ENCODE peak calls at places on chromosomes 12 and 14, in five cellular contexts. One of them, this sample, is unnamed.

GRCh38 chr14:80005561-80005960 is 205.7 kb downstream of the DIO2 start:
- DNase-seq in RWPE1: no peak
- DNase-seq in endothelial cell of umbilical vein: no peak
- DNase-seq in PC-3: no peak
- DNase-seq in kidney: no peak
- DNase-seq in this sample: no peak

GRCh38 chr14:69776875-69777453 is 10.0 kb downstream of the SRSF5 start:
- DNase-seq in RWPE1: no peak
- DNase-seq in endothelial cell of umbilical vein: no peak
- DNase-seq in PC-3: no peak
- DNase-seq in kidney: no peak
- DNase-seq in this sample: no peak

GRCh38 chr14:99566009-99566389 is 38.0 kb downstream of the CCDC85C start:
- DNase-seq in RWPE1: peak
- DNase-seq in endothelial cell of umbilical vein: peak
- DNase-seq in PC-3: peak
- DNase-seq in kidney: no peak
- DNase-seq in this sample: no peak

GRCh38 chr14:54814076-54814475 is 88.5 kb downstream of the GCH1 start:
- DNase-seq in RWPE1: no peak
- DNase-seq in endothelial cell of umbilical vein: no peak
- DNase-seq in PC-3: peak
- DNase-seq in kidney: no peak
- DNase-seq in this sample: no peak

GRCh38 chr14:95098984-95099599 is 58.2 kb downstream of the DICER1 start:
- DNase-seq in RWPE1: peak
- DNase-seq in endothelial cell of umbilical vein: peak
- DNase-seq in PC-3: peak
- DNase-seq in kidney: peak
- DNase-seq in this sample: no peak

GRCh38 chr12:131636940-131637750 is 73.7 kb upstream of the SFSWAP start:
- DNase-seq in RWPE1: no peak
- DNase-seq in endothelial cell of umbilical vein: no peak
- DNase-seq in PC-3: no peak
- DNase-seq in kidney: no peak
- DNase-seq in this sample: no peak

GRCh38 chr12:68122236-68122920 is 37.2 kb downstream of the IFNG start:
- DNase-seq in RWPE1: no peak
- DNase-seq in endothelial cell of umbilical vein: no peak
- DNase-seq in PC-3: no peak
- DNase-seq in kidney: no peak
- DNase-seq in this sample: no peak

GRCh38 chr12:106058256-106059182 is 80.2 kb downstream of the NUAK1 start:
- DNase-seq in RWPE1: no peak
- DNase-seq in endothelial cell of umbilical vein: no peak
- DNase-seq in PC-3: no peak
- DNase-seq in kidney: no peak
- DNase-seq in this sample: no peak

GRCh38 chr12:111450676-111451075 is 45.0 kb downstream of the SH2B3 start:
- DNase-seq in RWPE1: no peak
- DNase-seq in endothelial cell of umbilical vein: no peak
- DNase-seq in PC-3: no peak
- DNase-seq in kidney: no peak
- DNase-seq in this sample: no peak

GRCh38 chr12:238116-238515 is 24.2 kb upstream of the SLC6A12 start:
- DNase-seq in RWPE1: no peak
- DNase-seq in endothelial cell of umbilical vein: no peak
- DNase-seq in PC-3: no peak
- DNase-seq in kidney: no peak
- DNase-seq in this sample: no peak
- TF ChIP-seq CTCF in RWPE1: no peak
- TF ChIP-seq CTCF in endothelial cell of umbilical vein: no peak
- TF ChIP-seq CTCF in PC-3: no peak
- TF ChIP-seq CTCF in kidney: no peak
- TF ChIP-seq CTCF in this sample: no peak

DNA sequence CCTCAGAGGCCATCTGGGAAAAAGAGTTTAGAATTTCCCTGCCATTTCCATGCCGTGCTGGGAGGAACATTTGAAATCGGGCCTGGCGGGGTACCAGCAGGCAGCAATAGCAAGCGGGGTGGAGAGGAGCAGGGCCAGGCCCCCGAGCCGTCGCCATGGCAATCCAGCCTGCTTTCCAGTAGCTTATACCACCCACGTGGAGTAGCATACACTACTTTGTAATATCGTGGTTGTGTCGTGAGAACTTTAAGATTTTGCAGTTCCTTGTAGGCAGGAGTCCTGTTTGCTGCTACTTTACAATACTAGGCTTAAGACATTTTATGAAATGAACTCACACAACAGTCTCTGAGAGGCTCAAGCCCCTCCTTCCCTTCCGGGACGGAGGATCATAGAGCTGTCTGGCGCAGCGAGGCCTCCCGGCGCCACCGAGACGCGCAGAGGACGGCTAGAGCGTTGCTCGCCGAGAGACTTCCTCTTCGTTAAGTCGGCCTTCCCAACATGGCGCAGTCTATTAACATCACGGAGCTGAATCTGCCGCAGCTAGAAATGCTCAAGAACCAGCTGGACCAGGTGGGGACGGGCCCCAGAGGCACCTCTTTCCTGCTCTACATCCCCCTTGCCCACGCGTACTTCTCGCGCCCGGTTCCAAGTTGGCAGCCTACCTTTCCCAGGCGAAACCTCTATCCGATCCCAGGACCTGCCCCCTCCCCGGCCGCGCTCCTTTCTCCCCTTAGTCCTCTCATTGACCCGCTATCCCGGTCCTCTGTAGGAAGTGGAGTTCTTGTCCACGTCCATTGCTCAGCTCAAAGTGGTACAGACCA is at the start of gene PFDN5:
- DNase-seq in RWPE1: peak
- DNase-seq in endothelial cell of umbilical vein: peak
- DNase-seq in PC-3: peak
- DNase-seq in kidney: peak
- DNase-seq in this sample: peak
- TF ChIP-seq CTCF in RWPE1: no peak
- TF ChIP-seq CTCF in endothelial cell of umbilical vein: no peak
- TF ChIP-seq CTCF in PC-3: no peak
- TF ChIP-seq CTCF in kidney: no peak
- TF ChIP-seq CTCF in this sample: no peak

GRCh38 chr14:28113311-28113710 is 653.3 kb upstream of the FOXG1 start:
- DNase-seq in RWPE1: no peak
- DNase-seq in endothelial cell of umbilical vein: no peak
- DNase-seq in PC-3: no peak
- DNase-seq in kidney: no peak
- DNase-seq in this sample: no peak

GRCh38 chr14:28119849-28120248 is 646.7 kb upstream of the FOXG1 start:
- DNase-seq in RWPE1: no peak
- DNase-seq in endothelial cell of umbilical vein: no peak
- DNase-seq in PC-3: peak
- DNase-seq in kidney: no peak
- DNase-seq in this sample: no peak

GRCh38 chr14:28121512-28122297 is 644.9 kb upstream of the FOXG1 start:
- DNase-seq in RWPE1: no peak
- DNase-seq in endothelial cell of umbilical vein: no peak
- DNase-seq in PC-3: no peak
- DNase-seq in kidney: no peak
- DNase-seq in this sample: no peak

GRCh38 chr14:28116716-28117115 is 649.9 kb upstream of the FOXG1 start:
- DNase-seq in RWPE1: no peak
- DNase-seq in endothelial cell of umbilical vein: no peak
- DNase-seq in PC-3: no peak
- DNase-seq in kidney: no peak
- DNase-seq in this sample: no peak
- TF ChIP-seq CTCF in RWPE1: no peak
- TF ChIP-seq CTCF in endothelial cell of umbilical vein: no peak
- TF ChIP-seq CTCF in PC-3: peak
- TF ChIP-seq CTCF in kidney: no peak
- TF ChIP-seq CTCF in this sample: peak

GRCh38 chr12:8014836-8015235 is 17.7 kb upstream of the FOXJ2 start:
- DNase-seq in RWPE1: no peak
- DNase-seq in endothelial cell of umbilical vein: no peak
- DNase-seq in PC-3: no peak
- DNase-seq in kidney: no peak
- DNase-seq in this sample: no peak

GRCh38 chr12:8018666-8019581 is 13.6 kb upstream of the FOXJ2 start:
- DNase-seq in RWPE1: no peak
- DNase-seq in endothelial cell of umbilical vein: no peak
- DNase-seq in PC-3: no peak
- DNase-seq in kidney: no peak
- DNase-seq in this sample: no peak
- TF ChIP-seq CTCF in RWPE1: no peak
- TF ChIP-seq CTCF in endothelial cell of umbilical vein: no peak
- TF ChIP-seq CTCF in PC-3: no peak
- TF ChIP-seq CTCF in kidney: no peak
- TF ChIP-seq CTCF in this sample: no peak

GRCh38 chr12:47017901-47018479 is 61.4 kb upstream of the PCED1B start:
- DNase-seq in RWPE1: peak
- DNase-seq in endothelial cell of umbilical vein: no peak
- DNase-seq in PC-3: peak
- DNase-seq in kidney: no peak
- DNase-seq in this sample: peak

GRCh38 chr12:47014474-47014873 is 64.9 kb upstream of the PCED1B start:
- DNase-seq in RWPE1: no peak
- DNase-seq in endothelial cell of umbilical vein: peak
- DNase-seq in PC-3: peak
- DNase-seq in kidney: no peak
- DNase-seq in this sample: no peak

GRCh38 chr12:47012552-47012951 is 66.9 kb upstream of the PCED1B start:
- DNase-seq in RWPE1: no peak
- DNase-seq in endothelial cell of umbilical vein: no peak
- DNase-seq in PC-3: no peak
- DNase-seq in kidney: no peak
- DNase-seq in this sample: no peak

GRCh38 chr12:47017041-47017713 is 62.2 kb upstream of the PCED1B start:
- DNase-seq in RWPE1: no peak
- DNase-seq in endothelial cell of umbilical vein: no peak
- DNase-seq in PC-3: no peak
- DNase-seq in kidney: no peak
- DNase-seq in this sample: no peak

DNA sequence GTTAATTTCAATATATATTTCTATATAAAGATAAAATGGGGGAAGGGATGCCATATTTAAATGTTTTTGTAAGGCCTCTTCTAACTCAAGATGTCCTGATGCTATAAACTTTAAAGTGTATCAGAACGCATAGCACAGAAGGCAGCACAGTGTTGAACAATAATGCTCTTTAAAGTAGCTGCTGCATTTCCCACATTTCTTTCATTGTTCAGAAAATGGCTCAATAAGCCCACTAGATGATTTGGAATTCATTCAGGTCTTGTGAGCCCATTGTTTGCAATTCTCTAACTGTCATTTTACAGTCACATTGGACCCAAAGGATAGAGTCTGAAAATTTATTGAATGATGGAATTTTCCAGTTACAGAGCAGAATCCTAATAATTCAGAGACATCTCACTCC is 64.0 kb upstream of the PCED1B start:
- DNase-seq in RWPE1: no peak
- DNase-seq in endothelial cell of umbilical vein: no peak
- DNase-seq in PC-3: no peak
- DNase-seq in kidney: no peak
- DNase-seq in this sample: no peak
- TF ChIP-seq CTCF in RWPE1: no peak
- TF ChIP-seq CTCF in endothelial cell of umbilical vein: no peak
- TF ChIP-seq CTCF in PC-3: no peak
- TF ChIP-seq CTCF in kidney: no peak
- TF ChIP-seq CTCF in this sample: no peak

DNA sequence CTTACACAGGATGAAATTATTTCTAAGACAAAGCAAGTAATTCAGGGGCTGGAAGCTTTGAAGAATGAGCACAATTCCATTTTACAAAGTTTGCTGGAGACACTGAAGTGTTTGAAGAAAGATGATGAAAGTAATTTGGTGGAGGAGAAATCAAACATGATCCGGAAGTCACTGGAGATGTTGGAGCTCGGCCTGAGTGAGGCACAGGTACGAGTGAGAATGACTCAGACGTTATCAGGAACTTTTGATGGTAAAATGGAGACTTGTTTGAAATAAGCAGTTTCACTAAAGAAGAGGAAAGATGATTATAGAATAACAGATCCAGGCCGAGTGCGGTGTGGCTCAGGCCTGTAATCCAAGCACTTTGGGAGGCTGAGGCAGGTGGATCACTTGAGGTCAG is 25.6 kb downstream of the KLC1 start:
- DNase-seq in RWPE1: no peak
- DNase-seq in endothelial cell of umbilical vein: no peak
- DNase-seq in PC-3: no peak
- DNase-seq in kidney: no peak
- DNase-seq in this sample: no peak
- TF ChIP-seq CTCF in RWPE1: no peak
- TF ChIP-seq CTCF in endothelial cell of umbilical vein: no peak
- TF ChIP-seq CTCF in PC-3: no peak
- TF ChIP-seq CTCF in kidney: no peak
- TF ChIP-seq CTCF in this sample: no peak

This sample was measured in RWPE2.